ENCODE peak calls at places on chromosomes 7 and 10, in six cellular contexts. J is PC-9, A is GM12878, T is body of pancreas, S is vagina, V is cardiac muscle cell. F is an unnamed sample. For H3K9me3 and H3K27me3, the result is how much of the 10 kb centered on the place peaks cover.

GRCh38 chr7:144100607-144101006 is 8.8 kb upstream of the OR2A2 start:
- DNase-seq in J (no peak), A (no peak), T (no peak), S (no peak), V (no peak), F (no peak)

GRCh38 chr7:141132671-141133070 is 58.8 kb downstream of the TMEM178B start:
- DNase-seq in J (no peak), A (no peak), T (no peak), S (no peak), V (no peak), F (no peak)

GRCh38 chr10:70662362-70663220 is 9.7 kb upstream of the ADAMTS14 start:
- DNase-seq in J (no peak), A (no peak), T (no peak), S (no peak), V (no peak), F (no peak)

GRCh38 chr7:78327718-78328117 is 529.1 kb downstream of the PHTF2 start:
- DNase-seq in J (no peak), A (no peak), T (no peak), S (no peak), V (no peak), F (no peak)

GRCh38 chr7:12715372-12716133 is 28.1 kb downstream of the ARL4A start:
- DNase-seq in J (peak), A (no peak), T (peak), S (no peak), V (peak), F (no peak)

GRCh38 chr10:22503315-22504090 is 158.2 kb downstream of the SPAG6 start:
- DNase-seq in J (peak), A (no peak), T (no peak), S (no peak), V (no peak), F (no peak)

GRCh38 chr10:58143944-58144343 is 123.8 kb downstream of the IPMK start:
- DNase-seq in J (peak), A (no peak), T (no peak), S (no peak), V (no peak), F (no peak)

GRCh38 chr7:108014747-108015682 is 12.1 kb upstream of the LAMB1 start:
- DNase-seq in J (no peak), A (no peak), T (no peak), S (no peak), V (no peak), F (no peak)

GRCh38 chr7:107181172-107181571 is 12.4 kb downstream of the HBP1 start:
- DNase-seq in J (no peak), A (no peak), T (no peak), S (no peak), V (no peak), F (no peak)

GRCh38 chr10:50582766-50583762 is 40.7 kb downstream of the SGMS1 start:
- DNase-seq in J (peak), A (no peak), T (no peak), S (no peak), V (no peak), F (no peak)

GRCh38 chr7:12801107-12801506 is 113.7 kb downstream of the ARL4A start:
- DNase-seq in J (peak), A (no peak), T (peak), S (no peak), V (no peak), F (no peak)

GRCh38 chr7:79984210-79984609 is 150.4 kb upstream of the GNAI1 start:
- DNase-seq in J (no peak), A (no peak), T (no peak), S (no peak), V (no peak), F (no peak)

GRCh38 chr7:47893238-47893637 is 55.0 kb downstream of the PKD1L1 start:
- DNase-seq in J (no peak), A (no peak), T (no peak), S (no peak), V (peak), F (no peak)

DNA sequence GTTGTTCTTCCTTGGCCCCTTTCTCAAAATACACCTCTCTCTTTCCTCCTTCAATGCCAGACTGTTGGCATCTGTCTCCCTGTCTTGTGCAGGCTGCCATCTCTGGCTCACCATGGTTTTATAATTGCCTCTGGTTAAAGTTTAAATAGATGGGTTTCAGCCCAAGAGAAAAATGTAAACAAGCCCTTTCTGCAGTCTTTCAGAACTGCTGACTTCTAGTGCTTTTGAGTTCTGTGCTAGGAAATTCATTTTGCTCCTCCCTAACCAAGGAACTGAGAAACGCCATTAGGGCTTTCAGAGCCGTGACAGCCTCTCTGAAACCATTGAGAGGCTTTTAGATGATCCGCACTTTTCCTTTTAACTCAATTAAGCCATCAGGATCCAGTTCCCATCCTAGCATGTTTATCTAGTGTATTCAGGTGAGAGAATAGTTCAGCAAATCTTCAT is 101.5 kb upstream of the MKLN1 start:
- DNase-seq in J (no peak), A (no peak), T (no peak), S (no peak), V (no peak), F (no peak)
- H3K27ac ChIP-seq in J (no peak), A (no peak), T (peak), S (peak), V (no peak), F (no peak)

DNA sequence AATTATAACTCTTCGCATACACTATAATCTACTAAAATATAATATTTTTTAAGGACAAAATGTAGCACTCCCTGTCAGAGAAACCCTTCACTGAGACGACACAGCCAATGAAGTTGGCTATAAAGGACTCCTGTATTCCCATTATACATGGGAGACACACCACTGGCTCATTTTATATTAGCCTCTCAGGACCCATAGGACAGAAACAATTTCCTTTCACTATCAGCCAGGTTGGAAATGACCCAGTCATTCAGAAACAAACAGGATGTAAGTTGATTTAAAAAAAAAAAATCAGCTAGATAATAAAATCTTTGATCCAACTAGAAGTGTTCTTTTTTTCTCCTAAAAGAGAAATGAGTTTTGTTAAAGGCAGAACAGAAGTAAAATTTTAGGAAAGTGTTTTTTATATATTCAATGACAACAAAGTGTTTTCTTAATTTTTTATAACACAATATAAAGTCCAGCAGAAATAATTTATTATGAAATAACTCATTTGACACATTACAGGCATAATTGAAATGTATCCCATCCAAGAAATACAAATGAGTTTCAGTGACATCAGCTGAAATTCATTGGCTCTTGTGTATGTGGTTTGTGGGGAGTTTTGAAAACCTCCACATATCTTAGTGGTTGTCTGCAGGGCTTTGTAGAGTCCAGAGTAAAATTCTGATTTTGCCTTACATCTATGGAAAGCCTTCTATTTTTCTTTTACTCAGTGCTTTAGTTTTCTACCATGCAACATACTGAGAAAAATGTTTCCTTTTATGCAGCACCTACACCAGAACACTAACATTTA is 64.1 kb downstream of the CTTNBP2 start:
- DNase-seq in J (no peak), A (no peak), T (no peak), S (no peak), V (no peak), F (no peak)
- H3K9me3 ChIP-seq in J (under half), A (under half), T (under half), S (under half), V (under half), F (under half)

GRCh38 chr10:2166061-2166460 is 428.7 kb upstream of the ADARB2 start:
- DNase-seq in J (no peak), A (no peak), T (no peak), S (no peak), V (peak), F (no peak)
- H3K27me3 ChIP-seq in J (under half), A (under half), T (under half), S (under half), V (under half), F (under half)

DNA sequence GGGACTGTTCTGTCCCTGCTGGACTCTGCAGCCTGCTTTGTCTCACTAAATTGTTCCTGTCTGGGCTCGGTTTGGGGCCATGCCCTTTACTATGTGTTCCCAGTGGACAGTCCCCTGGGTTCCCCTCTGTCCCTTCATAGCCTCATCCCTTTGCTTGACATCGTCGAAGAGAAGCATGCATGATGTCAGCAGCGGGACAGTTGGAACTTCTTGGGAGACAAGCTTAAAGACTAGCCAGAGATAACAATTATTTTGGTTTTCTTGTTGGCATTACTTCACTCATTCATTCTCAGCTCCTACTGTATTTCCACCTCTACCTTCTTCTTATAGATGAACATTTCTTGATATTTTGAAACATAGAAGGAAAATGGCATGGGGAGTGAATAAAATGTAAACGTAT is 2.7 kb downstream of the EPHB6 start:
- DNase-seq in J (no peak), A (no peak), T (no peak), S (no peak), V (no peak), F (no peak)
- H3K27ac ChIP-seq in J (no peak), A (no peak), T (no peak), S (peak), V (no peak), F (no peak)

GRCh38 chr7:4201566-4201965 is 480.5 kb upstream of the FOXK1 start:
- DNase-seq in J (no peak), A (no peak), T (no peak), S (no peak), V (no peak), F (no peak)
- H3K9me3 ChIP-seq in J (under half), A (under half), T (under half), S (under half), V (under half), F (under half)

GRCh38 chr7:36361227-36361626 is 28.4 kb upstream of the ANLN start:
- DNase-seq in J (no peak), A (no peak), T (no peak), S (no peak), V (no peak), F (no peak)
- H3K27me3 ChIP-seq in J (under half), A (under half), T (under half), S (under half), V (half or more), F (under half)

GRCh38 chr10:72483452-72483851 is 128.7 kb upstream of the DNAJB12 start:
- DNase-seq in J (no peak), A (no peak), T (no peak), S (no peak), V (no peak), F (no peak)
- H3K27ac ChIP-seq in J (no peak), A (no peak), T (no peak), S (no peak), V (no peak), F (no peak)

F was measured in CD4-positive, alpha-beta T cell.